ENCODE peak calls at places on chromosome 22, in seven cellular contexts. M is HepG2, O is stomach, Z is transverse colon, R is K562, J is suprapubic skin, G is esophagus muscularis mucosa. E is an unnamed sample.
A peak's percentile ranks its signal among the peaks of the same experiment; 100 is the strongest.

GRCh38 chr22:41535244-41535643 is 9.0 kb downstream of the POLR3H start:
- DNase-seq in M (peak; percentile 46), O (no peak), Z (no peak), R (no peak), J (no peak), G (no peak), E (no peak)

GRCh38 chr22:50206599-50206998 is 5.8 kb downstream of the SELENOO start:
- DNase-seq in M (peak; percentile 35), O (no peak), Z (peak; percentile 29), R (peak; percentile 44), J (no peak), G (no peak), E (peak; percentile 89)

GRCh38 chr22:23777776-23778575 is 5.3 kb downstream of the MMP11 start:
- DNase-seq in M (no peak), O (no peak), Z (no peak), R (no peak), J (no peak), G (no peak), E (no peak)

GRCh38 chr22:35335936-35336781 is 36.5 kb downstream of the TOM1 start:
- DNase-seq in M (no peak), O (peak; percentile 79), Z (no peak), R (no peak), J (no peak), G (no peak), E (peak; percentile 51)

GRCh38 chr22:38882480-38882879 is 10.5 kb upstream of the CBX6 start:
- DNase-seq in M (no peak), O (no peak), Z (no peak), R (no peak), J (no peak), G (no peak), E (no peak)

GRCh38 chr22:42330953-42331525 is 60.6 kb upstream of the TCF20 start:
- DNase-seq in M (no peak), O (no peak), Z (no peak), R (no peak), J (no peak), G (no peak), E (peak; percentile 86)

GRCh38 chr22:48758021-48758561 is 1069.6 kb downstream of the BRD1 start:
- DNase-seq in M (no peak), O (peak; percentile 25), Z (no peak), R (no peak), J (peak; percentile 48), G (peak; percentile 88), E (peak; percentile 19)

GRCh38 chr22:49197500-49197899 is 630.2 kb downstream of the BRD1 start:
- DNase-seq in M (no peak), O (no peak), Z (no peak), R (no peak), J (peak; percentile 34), G (no peak), E (no peak)

GRCh38 chr22:50569041-50569459 is 6.3 kb upstream of the SYCE3 start:
- DNase-seq in M (peak; percentile 78), O (peak; percentile 82), Z (peak; percentile 43), R (no peak), J (no peak), G (no peak), E (no peak)

GRCh38 chr22:20247010-20247505 is 21.1 kb downstream of the RTN4R start:
- DNase-seq in M (no peak), O (no peak), Z (no peak), R (peak; percentile 90), J (no peak), G (no peak), E (peak; percentile 50)

GRCh38 chr22:38317995-38318715 is 922 bp upstream of the CSNK1E start:
- DNase-seq in M (peak; percentile 77), O (peak; percentile 71), Z (peak; percentile 85), R (peak; percentile 68), J (peak; percentile 91), G (no peak), E (no peak)

GRCh38 chr22:48594757-48595510 is 1232.7 kb downstream of the BRD1 start:
- DNase-seq in M (no peak), O (no peak), Z (no peak), R (no peak), J (no peak), G (no peak), E (no peak)

GRCh38 chr22:43239102-43239875 is 52.4 kb upstream of the TTLL12 start:
- DNase-seq in M (no peak), O (no peak), Z (no peak), R (no peak), J (no peak), G (no peak), E (no peak)

GRCh38 chr22:16777284-16777924 is 47.8 kb downstream of the XKR3 start:
- DNase-seq in M (no peak), O (no peak), Z (no peak), R (no peak), J (no peak), G (no peak), E (no peak)

GRCh38 chr22:34972498-34972897 is 93.5 kb upstream of the ISX start:
- DNase-seq in M (no peak), O (no peak), Z (no peak), R (no peak), J (no peak), G (no peak), E (no peak)

GRCh38 chr22:27349456-27349855 is 452.1 kb downstream of the MN1 start:
- DNase-seq in M (no peak), O (no peak), Z (no peak), R (no peak), J (no peak), G (no peak), E (no peak)

GRCh38 chr22:30398685-30399680 is 2.2 kb downstream of the SEC14L2 start:
- DNase-seq in M (no peak), O (no peak), Z (no peak), R (no peak), J (no peak), G (no peak), E (no peak)

GRCh38 chr22:48496226-48496845 is 1331.3 kb downstream of the BRD1 start:
- DNase-seq in M (no peak), O (no peak), Z (no peak), R (no peak), J (peak; percentile 63), G (no peak), E (no peak)

GRCh38 chr22:28911777-28912669 is 28.7 kb downstream of the ZNRF3 start:
- DNase-seq in M (peak; percentile 89), O (no peak), Z (no peak), R (peak; percentile 11), J (no peak), G (no peak), E (no peak)
- TF ChIP-seq POLR2AphosphoS5 in M (no peak), O (peak; percentile 7), Z (no peak), R (no peak), J (no peak), G (peak; percentile 36), E (no peak)

GRCh38 chr22:46377566-46378498 is 42.3 kb downstream of the TRMU start:
- DNase-seq in M (peak; percentile 96), O (peak; percentile 91), Z (peak; percentile 81), R (no peak), J (no peak), G (no peak), E (no peak)
- TF ChIP-seq EP300 in M (peak; percentile 84), O (no peak), Z (no peak), R (no peak), J (no peak), G (no peak), E (peak; percentile 84)

GRCh38 chr22:44351685-44352377 is 39.1 kb upstream of the SHISAL1 start:
- DNase-seq in M (no peak), O (no peak), Z (peak; percentile 54), R (no peak), J (no peak), G (no peak), E (no peak)

GRCh38 chr22:44353063-44353440 is 40.3 kb upstream of the SHISAL1 start:
- DNase-seq in M (no peak), O (no peak), Z (no peak), R (no peak), J (peak; percentile 48), G (no peak), E (no peak)

GRCh38 chr22:44354288-44354687 is 41.5 kb upstream of the SHISAL1 start:
- DNase-seq in M (no peak), O (no peak), Z (no peak), R (no peak), J (peak; percentile 19), G (no peak), E (no peak)

GRCh38 chr22:44351037-44351436 is 38.3 kb upstream of the SHISAL1 start:
- DNase-seq in M (no peak), O (no peak), Z (no peak), R (no peak), J (no peak), G (no peak), E (no peak)

GRCh38 chr22:44352378-44353062 is 39.8 kb upstream of the SHISAL1 start:
- DNase-seq in M (no peak), O (no peak), Z (no peak), R (no peak), J (no peak), G (no peak), E (no peak)
- H3K27ac ChIP-seq in M (no peak overlapping the region), O (no peak overlapping the region), Z (no peak overlapping the region), R (no peak overlapping the region), J (no peak overlapping the region), G (no peak overlapping the region), E (no peak overlapping the region)

DNA sequence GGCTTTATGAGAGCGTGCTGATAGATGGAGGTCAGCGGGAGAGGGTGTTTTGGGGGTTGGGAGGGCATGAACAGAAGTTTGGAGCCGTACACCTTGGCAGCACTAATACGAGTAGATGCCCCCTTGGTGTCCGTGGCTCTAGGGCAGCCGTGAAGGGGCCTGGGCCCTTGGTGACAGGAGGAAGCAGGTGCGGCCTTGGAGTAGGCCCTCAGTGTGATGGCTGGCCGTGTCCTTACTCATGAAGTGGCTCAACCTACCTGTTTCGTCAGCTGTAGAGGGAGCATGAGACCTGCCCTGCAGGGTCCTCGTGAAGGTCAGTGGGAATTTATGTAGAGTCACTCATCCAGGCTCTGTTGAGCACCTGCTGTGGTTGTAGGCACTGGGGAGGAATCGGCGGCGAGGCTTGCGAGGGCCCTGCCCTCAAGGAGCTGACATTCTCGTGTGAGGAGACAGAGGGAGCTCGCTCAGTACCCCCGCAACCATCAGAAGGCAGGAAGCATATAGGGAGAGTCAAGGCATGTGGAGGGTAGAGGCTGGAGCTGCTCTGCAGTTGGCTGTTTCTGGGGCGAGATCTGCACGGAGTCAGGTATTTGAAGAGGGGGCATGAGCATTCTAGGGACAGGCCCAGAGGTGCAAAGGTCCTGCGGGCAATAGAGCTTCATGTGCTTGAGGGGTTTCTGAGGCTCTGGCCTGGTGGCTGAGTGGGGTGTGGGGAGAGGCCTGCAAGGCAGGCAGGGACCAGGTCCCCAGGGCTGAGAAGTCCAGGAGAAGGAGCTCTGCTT is 39.6 kb downstream of the TBC1D22A start:
- DNase-seq in M (no peak), O (no peak), Z (no peak), R (no peak), J (peak; percentile 54), G (no peak), E (no peak)
- TF ChIP-seq POLR2AphosphoS5 in M (no peak), O (no peak), Z (no peak), R (no peak), J (no peak), G (no peak), E (peak; percentile 48)

E was measured in upper lobe of left lung.